ENCODE peak calls at places on chromosome 3, in nine cellular contexts. Q is mucosa of descending colon, G is sigmoid colon, W is HepG2, Z is GM12865, X is PC-3, R is GM23338, C is progenitor cell of endocrine pancreas, L is heart right ventricle. A is an unnamed sample.

GRCh38 chr3:86929046-86929445 is 61.9 kb downstream of the VGLL3 start:
- DNase-seq in W (no peak), X (peak), Z (no peak), R (no peak), C (no peak), Q (no peak), G (no peak), L (no peak), A (no peak)

GRCh38 chr3:131193671-131194291 is 167.1 kb downstream of the NEK11 start:
- DNase-seq in Q (no peak), W (no peak), C (no peak), R (peak), G (no peak), Z (no peak), L (no peak), X (no peak), A (no peak)

GRCh38 chr3:17065881-17066280 is 181.1 kb downstream of the PLCL2 start:
- DNase-seq in Z (no peak), C (no peak), R (no peak), G (no peak), X (no peak), Q (no peak), L (no peak), W (no peak), A (no peak)

GRCh38 chr3:55461896-55462295 is 25.2 kb downstream of the WNT5A start:
- DNase-seq in G (no peak), R (no peak), Q (no peak), W (no peak), L (no peak), Z (no peak), C (no peak), X (peak), A (no peak)

GRCh38 chr3:142436936-142437585 is 10.8 kb downstream of the XRN1 start:
- DNase-seq in Z (no peak), W (no peak), G (no peak), Q (no peak), C (no peak), X (no peak), L (no peak), R (no peak), A (no peak)

GRCh38 chr3:31247850-31248618 is 284.7 kb upstream of the STT3B start:
- DNase-seq in R (no peak), C (no peak), G (no peak), Z (peak), Q (no peak), L (no peak), X (peak), W (peak), A (no peak)

GRCh38 chr3:1139071-1139470 is 46.2 kb downstream of the CNTN6 start:
- DNase-seq in G (no peak), Q (no peak), L (no peak), R (no peak), X (no peak), Z (no peak), C (no peak), W (no peak), A (no peak)

GRCh38 chr3:155890671-155891190 is 20.3 kb downstream of the GMPS start:
- DNase-seq in Q (no peak), Z (no peak), G (no peak), R (no peak), X (peak), W (peak), L (peak), C (no peak), A (no peak)

GRCh38 chr3:44030690-44031344 is 210.9 kb upstream of the TOPAZ1 start:
- DNase-seq in L (no peak), Z (peak), W (no peak), R (no peak), C (no peak), G (no peak), X (peak), Q (no peak), A (no peak)

GRCh38 chr3:62318365-62318751 is 55.0 kb downstream of the FEZF2 start:
- DNase-seq in W (no peak), X (no peak), R (no peak), G (no peak), C (no peak), L (no peak), Z (peak), Q (no peak), A (no peak)

GRCh38 chr3:190785047-190785446 is 77.4 kb downstream of the GMNC start:
- DNase-seq in W (no peak), Z (no peak), Q (no peak), C (no peak), R (no peak), X (peak), L (no peak), G (no peak), A (no peak)

GRCh38 chr3:46276497-46277099 is 34.3 kb downstream of the CCR3 start:
- DNase-seq in Z (peak), C (peak), X (peak), W (peak), G (peak), R (peak), L (peak), Q (peak), A (no peak)

GRCh38 chr3:134074001-134074789 is 44.5 kb upstream of the SLCO2A1 start:
- DNase-seq in X (no peak), R (no peak), Z (no peak), C (no peak), Q (no peak), W (no peak), L (no peak), G (no peak), A (no peak)

GRCh38 chr3:42159706-42160472 is 68.7 kb downstream of the TRAK1 start:
- DNase-seq in Z (peak), Q (peak), R (peak), L (no peak), W (peak), G (peak), X (no peak), C (peak), A (no peak)

GRCh38 chr3:81740731-81741130 is 20.7 kb downstream of the GBE1 start:
- DNase-seq in C (no peak), W (no peak), Q (no peak), R (no peak), G (no peak), X (no peak), L (no peak), Z (no peak), A (no peak)

GRCh38 chr3:142976621-142977398 is 13.3 kb upstream of the PAQR9 start:
- DNase-seq in Z (no peak), L (peak), Q (peak), C (no peak), X (peak), W (peak), R (peak), G (peak), A (no peak)

GRCh38 chr3:29275309-29275708 is 5.6 kb upstream of the RBMS3 start:
- DNase-seq in C (no peak), W (no peak), R (no peak), Q (no peak), Z (no peak), X (no peak), G (peak), L (peak), A (no peak)

GRCh38 chr3:113043686-113044085 is 52.9 kb downstream of the GTPBP8 start:
- DNase-seq in X (no peak), Z (no peak), L (no peak), C (no peak), Q (no peak), G (no peak), R (no peak), W (no peak), A (no peak)

GRCh38 chr3:184371570-184372018 is 6.4 kb downstream of the THPO start:
- DNase-seq in G (peak), C (peak), Z (peak), X (peak), W (peak), Q (peak), R (peak), L (peak), A (no peak)

GRCh38 chr3:193148678-193149473 is 92.1 kb upstream of the PLAAT1 start:
- DNase-seq in C (no peak), W (no peak), Z (no peak), X (no peak), L (no peak), G (no peak), R (no peak), Q (no peak), A (no peak)

GRCh38 chr3:112688819-112689218 is 47.9 kb upstream of the CCDC80 start:
- DNase-seq in Q (no peak), X (peak), Z (no peak), C (no peak), W (no peak), R (no peak), G (no peak), L (no peak), A (no peak)

GRCh38 chr3:171384101-171384891 is 75.9 kb downstream of the TNIK start:
- DNase-seq in Q (no peak), W (no peak), R (peak), C (no peak), L (no peak), X (peak), Z (no peak), G (no peak), A (no peak)

GRCh38 chr3:193052294-193052693 is 134.6 kb upstream of the MB21D2 start:
- DNase-seq in C (no peak), L (no peak), X (no peak), Q (no peak), G (no peak), Z (no peak), R (no peak), W (no peak), A (no peak)

GRCh38 chr3:38353151-38353550 is 6.6 kb downstream of the XYLB start:
- DNase-seq in C (no peak), Z (no peak), Q (no peak), L (no peak), W (no peak), G (no peak), X (peak), R (no peak), A (no peak)

GRCh38 chr3:31721709-31722108 is 189.0 kb downstream of the STT3B start:
- DNase-seq in R (no peak), X (no peak), C (no peak), G (no peak), L (no peak), W (peak), Z (no peak), Q (no peak), A (no peak)

GRCh38 chr3:27639271-27639670 is 82.9 kb downstream of the EOMES start:
- DNase-seq in Z (no peak), L (no peak), G (no peak), C (no peak), R (no peak), W (no peak), Q (no peak), X (no peak), A (no peak)

GRCh38 chr3:107208100-107208499 is 169.1 kb upstream of the CCDC54 start:
- DNase-seq in W (no peak), Z (no peak), G (peak), C (no peak), Q (no peak), L (peak), X (peak), R (no peak), A (no peak)

GRCh38 chr3:53846134-53846850 is at the start of the genes CHDH and IL17RB:
- DNase-seq in C (peak), R (peak), W (peak), Z (peak), G (no peak), X (peak), L (peak), Q (peak), A (no peak)

GRCh38 chr3:156107504-156107903 is 12.9 kb upstream of the KCNAB1 start:
- DNase-seq in W (no peak), Q (no peak), C (no peak), G (no peak), Z (no peak), R (no peak), X (no peak), L (no peak), A (no peak)

GRCh38 chr3:172512363-172512762 is 10.9 kb downstream of the TNFSF10 start:
- DNase-seq in L (peak), Z (peak), Q (peak), R (no peak), C (no peak), W (no peak), X (no peak), G (peak), A (no peak)

GRCh38 chr3:141082064-141082463 is 30.9 kb downstream of the SPSB4 start:
- DNase-seq in L (no peak), C (no peak), Z (no peak), W (no peak), Q (no peak), G (peak), R (no peak), X (no peak), A (no peak)

GRCh38 chr3:71397046-71397445 is 186.5 kb downstream of the FOXP1 start:
- DNase-seq in C (no peak), X (peak), L (peak), Z (peak), G (no peak), W (peak), R (peak), Q (no peak), A (no peak)

GRCh38 chr3:105511031-105511430 is 144.3 kb downstream of the ALCAM start:
- DNase-seq in G (no peak), L (no peak), Z (no peak), X (peak), R (no peak), Q (no peak), C (no peak), W (no peak), A (no peak)

GRCh38 chr3:23691343-23691895 is 114.3 kb upstream of the UBE2E1 start:
- DNase-seq in L (no peak), X (no peak), W (no peak), C (no peak), Z (no peak), R (no peak), G (no peak), Q (no peak), A (no peak)

GRCh38 chr3:30826381-30827061 is 67.9 kb downstream of the GADL1 start:
- DNase-seq in C (no peak), G (no peak), Z (no peak), W (no peak), R (no peak), L (peak), Q (no peak), X (peak), A (no peak)

GRCh38 chr3:33645060-33645841 is 72.8 kb downstream of the CLASP2 start:
- DNase-seq in R (peak), W (no peak), C (no peak), Z (no peak), X (no peak), L (no peak), G (no peak), Q (no peak), A (no peak)

GRCh38 chr3:138465927-138466326 is 31.5 kb downstream of the ESYT3 start:
- DNase-seq in Q (no peak), C (no peak), X (no peak), W (no peak), R (no peak), L (no peak), G (no peak), Z (no peak), A (no peak)

GRCh38 chr3:116886202-116886893 is 176.8 kb downstream of the TUSC7 start:
- DNase-seq in G (no peak), X (no peak), L (no peak), W (no peak), C (no peak), R (no peak), Q (no peak), Z (peak), A (no peak)

GRCh38 chr3:184348057-184348382 is 10.6 kb downstream of the FAM131A start:
- DNase-seq in C (no peak), G (no peak), X (no peak), Z (no peak), Q (no peak), R (no peak), L (no peak), W (no peak), A (no peak)

GRCh38 chr3:126930936-126931600 is 51.8 kb upstream of the PLXNA1 start:
- DNase-seq in W (no peak), Z (no peak), R (no peak), L (no peak), G (peak), X (no peak), C (no peak), Q (no peak), A (peak)

DNA sequence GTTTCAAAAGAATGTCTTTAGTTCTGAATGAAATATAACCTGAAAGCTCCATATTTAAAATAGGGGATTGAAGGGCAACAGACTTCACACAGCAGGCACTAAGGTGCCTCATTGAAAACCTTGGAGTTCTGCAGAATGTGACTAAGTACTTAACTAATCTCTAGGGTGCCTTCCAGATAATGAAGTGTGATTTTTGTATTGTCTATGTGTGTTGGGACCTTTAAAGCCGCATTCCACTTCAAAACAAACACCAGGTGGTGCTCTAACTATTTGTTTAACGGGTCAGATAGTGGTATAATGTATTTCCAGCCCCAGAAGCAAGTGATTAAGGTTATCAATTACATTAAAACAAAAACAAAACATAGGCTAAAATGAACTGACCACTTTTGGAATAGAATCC is 28.0 kb downstream of the TFG start:
- DNase-seq in W (no peak), X (peak), L (no peak), C (no peak), Q (no peak), R (peak), Z (peak), G (no peak), A (no peak)
- TF ChIP-seq CTCF in W (peak), X (peak), L (peak), C (peak), Q (no peak), R (peak), Z (no peak), G (no peak), A (peak)

GRCh38 chr3:120193554-120193953 is 91.5 kb downstream of the GPR156 start:
- DNase-seq in L (no peak), X (no peak), Q (no peak), W (no peak), C (no peak), R (no peak), G (no peak), Z (no peak), A (no peak)
- TF ChIP-seq CTCF in L (no peak), X (no peak), Q (no peak), W (no peak), C (no peak), R (no peak), G (no peak), Z (no peak), A (no peak)

GRCh38 chr3:109903100-109903499 is 565.8 kb upstream of the DPPA4 start:
- DNase-seq in C (no peak), G (no peak), X (peak), Z (no peak), R (peak), W (no peak), L (no peak), Q (no peak), A (no peak)
- TF ChIP-seq CTCF in C (no peak), G (no peak), X (peak), Z (no peak), R (peak), W (no peak), L (no peak), Q (no peak), A (no peak)

GRCh38 chr3:196694202-196694638 is 17.8 kb downstream of the CEP19 start:
- DNase-seq in Z (no peak), C (no peak), X (peak), G (no peak), W (no peak), R (no peak), Q (no peak), L (no peak), A (no peak)
- TF ChIP-seq CTCF in Z (no peak), C (no peak), X (peak), G (no peak), W (no peak), R (no peak), Q (no peak), L (peak), A (peak)

DNA sequence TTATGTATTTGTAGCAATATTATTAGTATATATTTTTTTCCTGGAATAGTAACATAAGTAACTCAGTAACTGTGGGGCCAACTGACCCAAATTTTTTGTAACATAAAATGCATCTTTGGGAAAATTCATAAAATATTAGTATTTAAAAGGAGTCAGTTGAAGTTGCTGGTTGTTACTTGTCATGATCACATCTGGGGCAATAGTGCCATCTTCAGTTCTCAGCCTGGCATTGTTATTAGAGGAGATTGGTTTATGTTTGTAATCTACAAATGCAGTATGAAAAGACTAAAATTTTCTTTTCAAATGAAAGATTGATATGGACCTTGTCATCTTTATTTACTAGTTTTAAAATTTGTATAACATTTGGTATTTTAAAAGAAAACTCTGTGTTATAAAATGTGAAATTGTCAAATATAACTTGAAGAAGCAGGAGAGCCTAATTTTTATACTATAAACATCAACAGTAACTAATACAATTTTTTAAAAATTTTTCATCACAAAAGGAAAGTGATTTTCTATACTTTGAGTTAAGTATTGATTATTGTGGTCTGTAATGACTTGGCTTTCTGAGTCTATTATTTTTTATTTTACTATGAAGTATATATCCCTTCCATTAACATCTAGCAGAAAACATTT is 38.8 kb upstream of the MLF1 start:
- DNase-seq in R (peak), G (no peak), W (peak), Z (peak), L (no peak), Q (no peak), C (no peak), X (peak), A (no peak)
- TF ChIP-seq CTCF in R (peak), G (no peak), W (peak), Z (peak), L (peak), Q (no peak), C (peak), X (peak), A (peak)

GRCh38 chr3:123365450-123366143 is 83.3 kb downstream of the ADCY5 start:
- DNase-seq in R (peak), C (peak), L (peak), Q (no peak), Z (no peak), G (peak), X (peak), W (peak), A (no peak)
- TF ChIP-seq CTCF in R (peak), C (peak), L (peak), Q (peak), Z (peak), G (no peak), X (peak), W (peak), A (peak)

GRCh38 chr3:150349314-150350097 is 58.6 kb upstream of the TSC22D2 start:
- DNase-seq in L (peak), W (no peak), Q (no peak), C (no peak), X (no peak), R (no peak), Z (no peak), G (peak), A (no peak)
- TF ChIP-seq CTCF in L (peak), W (no peak), Q (no peak), C (no peak), X (no peak), R (no peak), Z (no peak), G (no peak), A (peak)

GRCh38 chr3:56811545-56812202 is 9.9 kb upstream of the ARHGEF3 start:
- DNase-seq in C (no peak), X (no peak), W (no peak), L (no peak), G (no peak), Q (no peak), Z (no peak), R (no peak), A (no peak)
- TF ChIP-seq CTCF in C (no peak), X (no peak), W (no peak), L (no peak), G (no peak), Q (no peak), Z (no peak), R (no peak), A (no peak)

A was measured in chondrocyte.